ENCODE peak calls at places on chromosomes 13 and 19, in ten cellular contexts. I is mammary epithelial cell; W is A549; J is heart right ventricle; D is glutamatergic neuron; M is activated CD8-positive, alpha-beta T cell treated with anti-CD3 and anti-CD28 coated beads for 36 hours; N is CD8-positive, alpha-beta T cell; V is cardiac fibroblast; B is CD4-positive, alpha-beta T cell; A is progenitor cell of endocrine pancreas. K is an unnamed sample.

GRCh38 chr13:113413898-113414282 is 39.4 kb downstream of the ADPRHL1 start:
- DNase-seq in I (no peak), W (no peak), J (no peak), D (no peak), M (no peak), N (no peak), V (no peak), B (no peak), A (no peak), K (no peak)

GRCh38 chr19:54928299-54928698 is 19.0 kb downstream of the NLRP7 start:
- DNase-seq in I (no peak), W (peak), J (no peak), D (no peak), M (no peak), N (no peak), V (no peak), B (no peak), A (no peak), K (no peak)

GRCh38 chr13:21670006-21670882 is 629 bp upstream of the FGF9 start:
- DNase-seq in I (peak), W (peak), J (peak), D (peak), M (peak), N (peak), V (peak), B (peak), A (peak), K (no peak)

GRCh38 chr19:55508120-55508519 is 19.9 kb downstream of the SSC5D start:
- DNase-seq in I (no peak), W (no peak), J (no peak), D (no peak), M (no peak), N (no peak), V (no peak), B (no peak), A (no peak), K (no peak)

GRCh38 chr19:5693195-5694166 is 3.4 kb downstream of the RPL36 start:
- DNase-seq in I (peak), W (no peak), J (peak), D (no peak), M (peak), N (no peak), V (no peak), B (no peak), A (no peak), K (no peak)

GRCh38 chr19:7512400-7512851 is 3.5 kb upstream of the ZNF358 start:
- DNase-seq in I (no peak), W (peak), J (no peak), D (no peak), M (no peak), N (no peak), V (no peak), B (no peak), A (no peak), K (no peak)

GRCh38 chr13:20993661-20994440 is 67.5 kb downstream of the LATS2 start:
- DNase-seq in I (peak), W (no peak), J (no peak), D (no peak), M (no peak), N (no peak), V (peak), B (no peak), A (no peak), K (no peak)

GRCh38 chr13:35764359-35765015 is 288.0 kb upstream of the MAB21L1 start:
- DNase-seq in I (peak), W (no peak), J (no peak), D (peak), M (no peak), N (no peak), V (peak), B (no peak), A (no peak), K (no peak)

GRCh38 chr19:6527893-6528543 is 2.8 kb upstream of the TNFSF9 start:
- DNase-seq in I (no peak), W (no peak), J (no peak), D (no peak), M (no peak), N (no peak), V (no peak), B (no peak), A (no peak), K (no peak)

GRCh38 chr13:25493930-25494707 is 122.3 kb downstream of the ATP8A2 start:
- DNase-seq in I (no peak), W (no peak), J (no peak), D (no peak), M (no peak), N (no peak), V (no peak), B (no peak), A (no peak), K (no peak)

GRCh38 chr13:31038834-31039552 is 106.5 kb downstream of the TEX26 start:
- DNase-seq in I (peak), W (no peak), J (no peak), D (no peak), M (peak), N (no peak), V (peak), B (no peak), A (no peak), K (no peak)

GRCh38 chr19:42313096-42313839 is at the start of gene TMEM145:
- DNase-seq in I (peak), W (peak), J (no peak), D (peak), M (peak), N (no peak), V (peak), B (no peak), A (peak), K (peak)

GRCh38 chr19:4374451-4375163 is 25.7 kb downstream of the SH3GL1 start:
- DNase-seq in I (peak), W (peak), J (peak), D (no peak), M (no peak), N (no peak), V (peak), B (no peak), A (no peak), K (no peak)

GRCh38 chr19:51247972-51248371 is 2.9 kb upstream of the SIGLECL1 start:
- DNase-seq in I (no peak), W (no peak), J (no peak), D (no peak), M (no peak), N (no peak), V (no peak), B (no peak), A (no peak), K (no peak)

GRCh38 chr19:33794578-33795369 is 1.9 kb upstream of the KCTD15 start:
- DNase-seq in I (no peak), W (no peak), J (peak), D (no peak), M (no peak), N (no peak), V (peak), B (no peak), A (no peak), K (no peak)

GRCh38 chr13:100512422-100512821 is 76.2 kb downstream of the GGACT start:
- DNase-seq in I (no peak), W (no peak), J (no peak), D (no peak), M (no peak), N (no peak), V (peak), B (no peak), A (no peak), K (no peak)

GRCh38 chr19:33552928-33553279 is 31.3 kb upstream of the PEPD start:
- DNase-seq in I (no peak), W (no peak), J (no peak), D (no peak), M (no peak), N (no peak), V (no peak), B (no peak), A (no peak), K (no peak)

GRCh38 chr13:75920536-75920935 is 284.4 kb downstream of the LMO7 start:
- DNase-seq in I (no peak), W (no peak), J (no peak), D (no peak), M (no peak), N (no peak), V (no peak), B (no peak), A (no peak), K (no peak)

GRCh38 chr13:21060827-21061076 is 634 bp downstream of the LATS2 start:
- DNase-seq in I (no peak), W (no peak), J (peak), D (no peak), M (no peak), N (no peak), V (no peak), B (no peak), A (peak), K (no peak)

GRCh38 chr13:74732736-74733135 is 598.5 kb upstream of the KLF12 start:
- DNase-seq in I (no peak), W (no peak), J (no peak), D (no peak), M (no peak), N (no peak), V (no peak), B (no peak), A (no peak), K (no peak)

GRCh38 chr19:15210323-15210774 is 9.6 kb upstream of the NOTCH3 start:
- DNase-seq in I (peak), W (peak), J (peak), D (no peak), M (no peak), N (no peak), V (peak), B (no peak), A (no peak), K (no peak)

GRCh38 chr13:39836038-39836437 is 180.6 kb downstream of the COG6 start:
- DNase-seq in I (peak), W (no peak), J (no peak), D (no peak), M (no peak), N (no peak), V (no peak), B (no peak), A (no peak), K (no peak)

GRCh38 chr13:79307866-79308298 is 98.2 kb downstream of the RBM26 start:
- DNase-seq in I (peak), W (peak), J (no peak), D (no peak), M (peak), N (no peak), V (peak), B (no peak), A (no peak), K (no peak)

GRCh38 chr13:107209811-107210210 is 641.9 kb upstream of the ARGLU1 start:
- DNase-seq in I (no peak), W (no peak), J (no peak), D (no peak), M (no peak), N (no peak), V (peak), B (no peak), A (no peak), K (no peak)

GRCh38 chr19:2043269-2043641 is 7.8 kb downstream of the MKNK2 start:
- DNase-seq in I (no peak), W (no peak), J (no peak), D (no peak), M (no peak), N (no peak), V (no peak), B (no peak), A (no peak), K (no peak)

GRCh38 chr19:32339988-32340874 is 5.2 kb upstream of the ZNF507 start:
- DNase-seq in I (no peak), W (peak), J (peak), D (peak), M (peak), N (peak), V (peak), B (peak), A (peak), K (peak)

GRCh38 chr13:113110048-113110851 is 4.7 kb downstream of the F7 start:
- DNase-seq in I (no peak), W (no peak), J (no peak), D (peak), M (peak), N (no peak), V (no peak), B (no peak), A (no peak), K (no peak)

GRCh38 chr13:99269627-99270252 is 11.6 kb upstream of the GPR18 start:
- DNase-seq in I (peak), W (peak), J (no peak), D (no peak), M (peak), N (no peak), V (peak), B (no peak), A (no peak), K (no peak)

GRCh38 chr13:20197361-20197834 is 4.7 kb upstream of the GJB2 start:
- DNase-seq in I (peak), W (peak), J (no peak), D (no peak), M (peak), N (no peak), V (peak), B (no peak), A (no peak), K (no peak)

GRCh38 chr13:96072392-96072791 is 17.5 kb upstream of the HS6ST3 start:
- DNase-seq in I (no peak), W (no peak), J (no peak), D (no peak), M (no peak), N (no peak), V (no peak), B (no peak), A (no peak), K (no peak)

GRCh38 chr13:110443633-110444225 is 117.8 kb downstream of the RAB20 start:
- DNase-seq in I (no peak), W (no peak), J (no peak), D (no peak), M (no peak), N (no peak), V (no peak), B (no peak), A (no peak), K (no peak)

GRCh38 chr13:43489168-43489730 is 297.5 kb downstream of the ENOX1 start:
- DNase-seq in I (no peak), W (no peak), J (peak), D (no peak), M (no peak), N (no peak), V (no peak), B (no peak), A (no peak), K (no peak)

GRCh38 chr19:17716309-17716929 is 2.9 kb upstream of the MAP1S start:
- DNase-seq in I (no peak), W (no peak), J (no peak), D (no peak), M (no peak), N (no peak), V (no peak), B (no peak), A (no peak), K (no peak)

GRCh38 chr19:48090281-48090802 is 20.3 kb downstream of the PLA2G4C start:
- DNase-seq in I (no peak), W (no peak), J (no peak), D (no peak), M (no peak), N (no peak), V (no peak), B (no peak), A (no peak), K (no peak)

GRCh38 chr13:49669735-49670309 is 21.5 kb downstream of the EBPL start:
- DNase-seq in I (peak), W (peak), J (peak), D (peak), M (peak), N (no peak), V (peak), B (no peak), A (peak), K (no peak)

GRCh38 chr13:41056194-41056593 is 5.1 kb upstream of the WBP4 start:
- DNase-seq in I (no peak), W (no peak), J (no peak), D (no peak), M (no peak), N (no peak), V (no peak), B (no peak), A (no peak), K (no peak)

GRCh38 chr13:41054212-41054877 is 7.0 kb upstream of the WBP4 start:
- DNase-seq in I (peak), W (peak), J (no peak), D (no peak), M (peak), N (no peak), V (peak), B (no peak), A (no peak), K (no peak)

GRCh38 chr13:41053384-41053826 is 7.9 kb upstream of the WBP4 start:
- DNase-seq in I (peak), W (peak), J (no peak), D (no peak), M (no peak), N (no peak), V (peak), B (no peak), A (no peak), K (no peak)

GRCh38 chr13:41056996-41057711 is 4.2 kb upstream of the WBP4 start:
- DNase-seq in I (no peak), W (no peak), J (no peak), D (no peak), M (no peak), N (no peak), V (no peak), B (no peak), A (no peak), K (no peak)

DNA sequence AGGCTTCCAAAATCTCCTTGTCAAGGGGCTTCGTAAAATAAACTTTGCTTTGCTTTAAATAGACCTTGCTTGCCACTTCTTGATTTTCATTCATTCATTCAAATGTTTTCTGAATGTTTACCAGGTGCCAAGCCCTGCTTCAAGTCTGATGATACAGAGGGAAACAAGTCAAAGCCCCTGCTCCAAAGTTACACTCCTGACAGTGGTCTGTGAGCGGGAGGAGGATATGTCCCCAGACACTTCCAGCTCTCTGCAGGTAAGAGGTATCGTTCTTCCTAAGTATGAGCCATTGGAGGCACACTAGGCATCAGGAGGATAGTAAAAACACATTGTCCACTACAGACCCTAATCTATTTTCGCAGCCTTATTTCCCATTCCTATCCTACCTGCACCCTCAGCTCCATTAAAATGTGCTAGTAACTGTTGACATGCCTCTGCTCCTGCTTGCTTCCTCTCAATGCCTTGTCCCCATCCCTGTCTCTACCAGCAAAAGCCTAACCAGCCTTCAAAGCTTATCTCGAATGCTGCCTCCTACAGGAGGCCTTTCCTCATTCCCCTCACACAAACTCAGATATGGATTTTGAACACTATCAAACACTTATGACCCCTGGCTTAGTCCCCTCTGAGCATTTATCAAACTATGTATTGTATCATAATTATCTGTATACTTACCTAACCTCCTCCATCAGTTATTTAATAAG is 6.2 kb upstream of the WBP4 start:
- DNase-seq in I (no peak), W (peak), J (no peak), D (no peak), M (no peak), N (no peak), V (no peak), B (no peak), A (no peak), K (no peak)
- TF ChIP-seq CTCF in I (peak), W (peak), J (peak), D (no peak), M (peak), N (no peak), V (peak), B (peak), A (peak), K (peak)

GRCh38 chr13:97346561-97347254 is 87.3 kb upstream of the RAP2A start:
- DNase-seq in I (no peak), W (no peak), J (no peak), D (no peak), M (no peak), N (no peak), V (no peak), B (no peak), A (no peak), K (no peak)

GRCh38 chr13:97346097-97346496 is 87.9 kb upstream of the RAP2A start:
- DNase-seq in I (no peak), W (no peak), J (no peak), D (no peak), M (no peak), N (no peak), V (no peak), B (no peak), A (no peak), K (no peak)

GRCh38 chr13:97342936-97343335 is 91.0 kb upstream of the RAP2A start:
- DNase-seq in I (no peak), W (no peak), J (no peak), D (no peak), M (no peak), N (no peak), V (no peak), B (no peak), A (no peak), K (no peak)

GRCh38 chr13:97342136-97342535 is 91.8 kb upstream of the RAP2A start:
- DNase-seq in I (no peak), W (peak), J (no peak), D (no peak), M (no peak), N (no peak), V (no peak), B (no peak), A (no peak), K (no peak)

DNA sequence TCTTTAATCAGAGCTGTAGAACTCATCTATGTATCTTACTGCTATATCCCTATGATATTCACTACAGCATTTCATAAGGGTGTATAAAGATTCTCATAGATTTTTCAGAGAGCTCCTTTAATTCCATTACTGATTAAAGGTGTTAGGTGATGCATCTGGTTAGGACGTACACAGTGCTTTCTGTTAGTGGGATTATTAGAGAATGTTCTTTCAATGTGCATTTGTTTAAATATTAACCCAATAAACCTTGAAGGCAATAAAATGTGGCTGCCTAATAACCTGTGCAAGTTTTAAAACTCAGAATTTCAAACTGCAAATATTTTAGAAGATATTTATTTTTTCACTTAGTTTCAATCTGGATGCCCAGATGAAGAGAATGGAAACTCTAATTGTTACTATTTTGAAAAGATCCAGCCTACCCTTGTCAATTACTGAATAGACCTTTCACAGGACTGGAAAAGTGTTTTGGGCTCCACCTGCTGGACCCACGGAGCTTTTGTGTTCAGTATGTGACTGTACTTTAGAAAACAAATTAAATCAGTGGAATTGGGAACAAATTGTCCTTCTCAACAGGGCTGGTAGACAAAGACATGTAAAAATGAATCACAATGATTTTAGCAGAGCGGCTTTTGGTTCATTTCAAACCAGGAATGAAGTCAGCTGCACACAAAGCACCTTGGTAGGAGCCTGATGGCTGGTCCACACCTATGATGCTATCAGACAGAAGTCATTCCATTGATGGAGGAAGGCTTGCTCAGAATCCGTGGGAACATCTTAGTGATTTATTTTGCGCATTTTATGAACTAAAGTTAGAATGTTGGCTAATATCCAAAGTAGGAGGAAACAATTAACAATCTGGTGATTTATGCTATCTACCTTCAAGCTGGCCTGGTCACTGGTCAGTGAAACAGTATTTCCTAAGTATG is 89.5 kb upstream of the RAP2A start:
- DNase-seq in I (peak), W (peak), J (peak), D (peak), M (peak), N (no peak), V (peak), B (no peak), A (no peak), K (no peak)
- TF ChIP-seq CTCF in I (peak), W (peak), J (peak), D (peak), M (peak), N (peak), V (peak), B (peak), A (peak), K (peak)

GRCh38 chr19:14097532-14098151 is 7.1 kb upstream of the SAMD1 start:
- DNase-seq in I (no peak), W (no peak), J (no peak), D (no peak), M (peak), N (no peak), V (no peak), B (no peak), A (no peak), K (no peak)
- TF ChIP-seq CTCF in I (peak), W (no peak), J (peak), D (no peak), M (no peak), N (no peak), V (peak), B (no peak), A (no peak), K (peak)

DNA sequence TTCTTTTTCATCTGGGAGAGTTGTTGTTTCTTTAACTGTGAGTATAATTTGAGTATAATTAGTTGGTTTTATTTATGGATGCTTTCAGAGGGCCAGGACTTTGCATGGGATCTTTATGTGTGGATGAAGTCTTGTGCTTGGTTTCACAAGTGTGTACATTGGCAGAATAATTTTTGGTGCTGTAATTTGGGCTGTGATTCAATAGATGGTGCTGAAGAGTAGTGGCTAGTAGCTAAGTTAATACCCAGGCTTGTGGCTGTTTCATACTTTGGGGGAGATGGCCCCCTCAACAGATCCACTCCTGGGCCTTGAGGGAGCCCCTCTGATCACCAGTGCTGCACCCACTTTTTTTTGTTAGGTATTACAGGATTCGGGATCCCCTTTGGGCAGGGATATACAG is 1142.4 kb downstream of the SLITRK1 start:
- DNase-seq in I (no peak), W (no peak), J (no peak), D (no peak), M (no peak), N (no peak), V (peak), B (no peak), A (no peak), K (no peak)
- TF ChIP-seq CTCF in I (peak), W (no peak), J (no peak), D (no peak), M (no peak), N (no peak), V (no peak), B (no peak), A (no peak), K (peak)

K was measured in D721Med.